ENCODE peak calls at places on chromosomes 16 and 17, in seven cellular contexts. One of them, this sample, is unnamed.

GRCh38 chr16:75921281-75921680 is 195.0 kb upstream of the CPHXL start:
- DNase-seq in psoas muscle: no peak
- DNase-seq in activated CD8-positive, alpha-beta memory T cell treated with anti-CD3 and anti-CD28 coated beads for 48 hours: no peak
- DNase-seq in EL: no peak
- DNase-seq in adrenal gland: no peak
- DNase-seq in CD8-positive, alpha-beta memory T cell: no peak
- DNase-seq in T-helper 2 cell: no peak
- DNase-seq in this sample: no peak

GRCh38 chr17:68498479-68499326 is 13.5 kb upstream of the PRKAR1A start:
- DNase-seq in psoas muscle: no peak
- DNase-seq in activated CD8-positive, alpha-beta memory T cell treated with anti-CD3 and anti-CD28 coated beads for 48 hours: no peak
- DNase-seq in EL: no peak
- DNase-seq in adrenal gland: peak
- DNase-seq in CD8-positive, alpha-beta memory T cell: no peak
- DNase-seq in T-helper 2 cell: peak
- DNase-seq in this sample: no peak

GRCh38 chr16:66248096-66248495 is 118.4 kb upstream of the CDH5 start:
- DNase-seq in psoas muscle: peak
- DNase-seq in activated CD8-positive, alpha-beta memory T cell treated with anti-CD3 and anti-CD28 coated beads for 48 hours: no peak
- DNase-seq in EL: peak
- DNase-seq in adrenal gland: no peak
- DNase-seq in CD8-positive, alpha-beta memory T cell: no peak
- DNase-seq in T-helper 2 cell: no peak
- DNase-seq in this sample: no peak

GRCh38 chr16:31409433-31409832 is 16.3 kb downstream of the ITGAD start:
- DNase-seq in psoas muscle: no peak
- DNase-seq in activated CD8-positive, alpha-beta memory T cell treated with anti-CD3 and anti-CD28 coated beads for 48 hours: no peak
- DNase-seq in EL: peak
- DNase-seq in adrenal gland: no peak
- DNase-seq in CD8-positive, alpha-beta memory T cell: no peak
- DNase-seq in T-helper 2 cell: no peak
- DNase-seq in this sample: no peak

GRCh38 chr16:25034916-25035315 is 19.7 kb upstream of the ARHGAP17 start:
- DNase-seq in psoas muscle: no peak
- DNase-seq in activated CD8-positive, alpha-beta memory T cell treated with anti-CD3 and anti-CD28 coated beads for 48 hours: no peak
- DNase-seq in EL: peak
- DNase-seq in adrenal gland: no peak
- DNase-seq in CD8-positive, alpha-beta memory T cell: no peak
- DNase-seq in T-helper 2 cell: no peak
- DNase-seq in this sample: no peak

GRCh38 chr17:57369509-57369945 is 113.2 kb downstream of the MSI2 start:
- DNase-seq in psoas muscle: no peak
- DNase-seq in activated CD8-positive, alpha-beta memory T cell treated with anti-CD3 and anti-CD28 coated beads for 48 hours: no peak
- DNase-seq in EL: peak
- DNase-seq in adrenal gland: no peak
- DNase-seq in CD8-positive, alpha-beta memory T cell: no peak
- DNase-seq in T-helper 2 cell: no peak
- DNase-seq in this sample: no peak

GRCh38 chr17:50681260-50682200 is 26.2 kb downstream of the ANKRD40 start:
- DNase-seq in psoas muscle: no peak
- DNase-seq in activated CD8-positive, alpha-beta memory T cell treated with anti-CD3 and anti-CD28 coated beads for 48 hours: no peak
- DNase-seq in EL: peak
- DNase-seq in adrenal gland: no peak
- DNase-seq in CD8-positive, alpha-beta memory T cell: no peak
- DNase-seq in T-helper 2 cell: peak
- DNase-seq in this sample: no peak

GRCh38 chr17:17141860-17142552 is 64.1 kb downstream of the PLD6 start:
- DNase-seq in psoas muscle: peak
- DNase-seq in activated CD8-positive, alpha-beta memory T cell treated with anti-CD3 and anti-CD28 coated beads for 48 hours: no peak
- DNase-seq in EL: peak
- DNase-seq in adrenal gland: peak
- DNase-seq in CD8-positive, alpha-beta memory T cell: peak
- DNase-seq in T-helper 2 cell: peak
- DNase-seq in this sample: peak